ENCODE peak calls at places on chromosomes 4 and X, in nine cellular contexts. L is neural crest cell, U is tibial artery, Q is ovary, T is coronary artery, S is MM.1S, I is bronchial epithelial cell, R is foreskin keratinocyte, E is astrocyte of the cerebellum. M is an unnamed sample.

GRCh38 chr4:2069986-2070385 is 10.9 kb downstream of the NAT8L start:
- DNase-seq in L (no peak), U (peak), Q (peak), T (no peak), S (no peak), I (no peak), R (no peak), E (no peak), M (no peak)

GRCh38 chr4:150447356-150447755 is 134.6 kb upstream of the MAB21L2 start:
- DNase-seq in L (no peak), U (no peak), Q (no peak), T (no peak), S (no peak), I (no peak), R (no peak), E (no peak), M (no peak)

GRCh38 chr4:155094421-155094820 is 114.0 kb upstream of the NPY2R start:
- DNase-seq in L (no peak), U (no peak), Q (no peak), T (no peak), S (no peak), I (no peak), R (no peak), E (no peak), M (no peak)

GRCh38 chr4:83269256-83269655 is 15.3 kb downstream of the COQ2 start:
- DNase-seq in L (no peak), U (no peak), Q (no peak), T (no peak), S (no peak), I (no peak), R (no peak), E (no peak), M (no peak)

GRCh38 chrX:110318664-110318968 is 731 bp upstream of the AMMECR1 start:
- DNase-seq in L (no peak), U (no peak), Q (no peak), T (no peak), S (no peak), I (peak), R (peak), E (no peak), M (no peak)

GRCh38 chrX:40154853-40155616 is 57.3 kb upstream of the BCOR start:
- DNase-seq in L (peak), U (peak), Q (peak), T (no peak), S (peak), I (no peak), R (no peak), E (no peak), M (no peak)

GRCh38 chr4:110475881-110476818 is at the start of gene ENPEP:
- DNase-seq in L (no peak), U (no peak), Q (no peak), T (peak), S (no peak), I (no peak), R (no peak), E (no peak), M (no peak)

GRCh38 chr4:73608677-73609594 is 11.3 kb downstream of the RASSF6 start:
- DNase-seq in L (no peak), U (no peak), Q (no peak), T (no peak), S (no peak), I (peak), R (peak), E (no peak), M (no peak)

GRCh38 chr4:957581-958313 is 15.6 kb downstream of the DGKQ start:
- DNase-seq in L (no peak), U (peak), Q (no peak), T (no peak), S (no peak), I (no peak), R (no peak), E (no peak), M (no peak)

GRCh38 chrX:18707442-18708049 is at the start of gene PPEF1:
- DNase-seq in L (no peak), U (no peak), Q (no peak), T (no peak), S (no peak), I (no peak), R (no peak), E (peak), M (no peak)

GRCh38 chr4:39036172-39036571 is 4.0 kb upstream of the TMEM156 start:
- DNase-seq in L (no peak), U (no peak), Q (no peak), T (no peak), S (no peak), I (peak), R (peak), E (peak), M (no peak)

GRCh38 chr4:98794565-98795205 is 134.2 kb downstream of the EIF4E start:
- DNase-seq in L (no peak), U (no peak), Q (no peak), T (no peak), S (no peak), I (peak), R (peak), E (no peak), M (peak)

GRCh38 chrX:17564689-17565409 is 172.4 kb upstream of the SCML1 start:
- DNase-seq in L (no peak), U (peak), Q (no peak), T (no peak), S (no peak), I (no peak), R (no peak), E (no peak), M (no peak)

GRCh38 chr4:140127422-140127821 is 26.6 kb downstream of the MAML3 start:
- DNase-seq in L (no peak), U (no peak), Q (no peak), T (no peak), S (no peak), I (no peak), R (no peak), E (no peak), M (no peak)

GRCh38 chrX:154655346-154655745 is 2.0 kb upstream of the CTAG2 start:
- DNase-seq in L (no peak), U (no peak), Q (no peak), T (no peak), S (no peak), I (no peak), R (no peak), E (no peak), M (no peak)

GRCh38 chr4:31983246-31983645 is 1263.1 kb downstream of the PCDH7 start:
- DNase-seq in L (no peak), U (no peak), Q (no peak), T (no peak), S (no peak), I (peak), R (peak), E (no peak), M (no peak)

GRCh38 chrX:10983526-10983925 is 127.6 kb upstream of the HCCS start:
- DNase-seq in L (no peak), U (no peak), Q (no peak), T (no peak), S (no peak), I (no peak), R (no peak), E (no peak), M (no peak)

GRCh38 chrX:14697453-14697852 is 168.1 kb downstream of the GLRA2 start:
- DNase-seq in L (peak), U (no peak), Q (no peak), T (no peak), S (peak), I (peak), R (no peak), E (no peak), M (no peak)

GRCh38 chr4:159319027-159319426 is 216.1 kb downstream of the RAPGEF2 start:
- DNase-seq in L (no peak), U (no peak), Q (no peak), T (no peak), S (no peak), I (no peak), R (no peak), E (no peak), M (no peak)

GRCh38 chr4:78360466-78360865 is 191.1 kb upstream of the ANXA3 start:
- DNase-seq in L (no peak), U (no peak), Q (no peak), T (no peak), S (no peak), I (no peak), R (no peak), E (no peak), M (no peak)

GRCh38 chr4:139890810-139891209 is 225.2 kb downstream of the MGST2 start:
- DNase-seq in L (no peak), U (no peak), Q (no peak), T (no peak), S (no peak), I (peak), R (peak), E (no peak), M (no peak)

GRCh38 chr4:121827851-121828250 is 4.2 kb upstream of the CCNA2 start:
- DNase-seq in L (no peak), U (no peak), Q (no peak), T (no peak), S (no peak), I (peak), R (peak), E (no peak), M (no peak)

GRCh38 chr4:94960703-94961102 is 202.9 kb downstream of the BMPR1B start:
- DNase-seq in L (no peak), U (no peak), Q (no peak), T (no peak), S (no peak), I (no peak), R (no peak), E (no peak), M (no peak)
- TF ChIP-seq CTCF in L (no peak), U (no peak), Q (no peak), T (no peak), S (no peak), I (no peak), R (no peak), E (no peak), M (no peak)

DNA sequence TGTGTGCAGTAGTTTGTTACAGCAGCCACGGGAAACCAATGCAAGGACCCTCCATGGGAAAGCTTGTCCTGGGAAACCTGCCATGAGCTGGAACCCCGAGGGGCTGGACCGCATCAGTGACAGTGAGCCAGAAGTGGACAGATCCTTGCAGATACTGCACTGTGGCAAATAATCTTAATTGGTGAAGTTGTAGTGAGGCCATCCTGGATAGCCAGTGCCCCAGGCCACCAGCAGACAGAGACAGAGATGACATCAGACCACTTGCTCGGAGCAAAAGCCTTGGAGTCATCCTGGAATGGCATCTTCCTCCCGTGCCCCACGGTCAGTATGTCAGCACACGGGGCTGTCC is 35.2 kb upstream of the SORCS2 start:
- DNase-seq in L (no peak), U (peak), Q (no peak), T (no peak), S (no peak), I (no peak), R (no peak), E (no peak), M (no peak)
- TF ChIP-seq CTCF in L (no peak), U (no peak), Q (no peak), T (no peak), S (no peak), I (no peak), R (no peak), E (no peak), M (no peak)

DNA sequence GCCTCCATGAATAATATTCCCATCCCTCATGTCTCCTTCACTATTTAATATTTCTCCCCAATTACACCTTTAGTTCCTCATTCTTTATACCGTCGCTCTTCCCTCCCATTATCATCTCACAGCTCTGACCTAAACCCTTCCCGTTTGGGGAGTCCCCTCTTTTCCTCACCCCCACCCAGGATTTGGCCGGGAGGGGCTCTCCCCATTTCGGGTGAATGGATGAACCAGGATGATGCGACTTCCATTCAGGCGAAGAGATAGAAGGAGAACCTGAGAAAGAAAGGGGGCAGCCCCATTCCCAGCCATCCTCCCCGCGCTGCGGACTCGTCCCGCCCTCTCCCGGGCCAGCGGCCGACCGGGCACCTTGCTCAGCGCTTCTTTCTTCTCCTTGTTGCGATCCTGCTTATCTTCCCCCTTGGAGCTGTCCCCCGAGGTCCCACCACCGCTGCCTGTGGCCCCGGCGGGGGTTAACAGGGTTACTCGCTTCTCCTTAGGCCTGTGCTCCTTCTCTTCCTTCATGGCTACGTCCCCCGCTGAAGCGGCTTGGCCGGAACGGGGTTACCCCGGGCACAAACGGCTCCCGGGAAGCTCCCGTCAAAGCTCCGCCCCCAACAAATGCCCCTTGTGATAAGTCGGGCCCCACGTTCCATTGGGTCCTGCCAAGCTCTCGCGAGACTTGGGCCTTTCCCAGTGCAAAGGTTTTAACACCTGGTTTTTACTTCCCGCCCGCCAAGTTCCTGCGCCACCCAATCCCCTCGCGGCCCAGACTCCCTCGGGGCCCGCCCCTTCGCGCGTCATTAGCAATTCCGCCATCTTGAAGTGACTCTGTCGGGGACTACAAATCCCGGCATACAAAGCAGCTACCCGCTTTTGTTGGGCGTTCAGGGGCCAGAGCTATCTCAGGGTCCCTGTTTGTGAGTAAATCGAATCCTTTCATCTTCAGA is at the start of gene UPF3B:
- DNase-seq in L (peak), U (peak), Q (peak), T (peak), S (peak), I (peak), R (peak), E (peak), M (peak)
- TF ChIP-seq CTCF in L (no peak), U (no peak), Q (no peak), T (no peak), S (no peak), I (no peak), R (no peak), E (no peak), M (no peak)

GRCh38 chrX:50905334-50905733 is 5.2 kb upstream of the BMP15 start:
- DNase-seq in L (no peak), U (no peak), Q (no peak), T (no peak), S (no peak), I (no peak), R (no peak), E (no peak), M (no peak)
- TF ChIP-seq CTCF in L (peak), U (no peak), Q (no peak), T (no peak), S (peak), I (peak), R (peak), E (peak), M (peak)

GRCh38 chr4:94126669-94127068 is 81.0 kb upstream of the SMARCAD1 start:
- DNase-seq in L (no peak), U (no peak), Q (no peak), T (no peak), S (peak), I (peak), R (no peak), E (peak), M (no peak)
- TF ChIP-seq CTCF in L (peak), U (no peak), Q (no peak), T (no peak), S (peak), I (no peak), R (peak), E (peak), M (peak)

DNA sequence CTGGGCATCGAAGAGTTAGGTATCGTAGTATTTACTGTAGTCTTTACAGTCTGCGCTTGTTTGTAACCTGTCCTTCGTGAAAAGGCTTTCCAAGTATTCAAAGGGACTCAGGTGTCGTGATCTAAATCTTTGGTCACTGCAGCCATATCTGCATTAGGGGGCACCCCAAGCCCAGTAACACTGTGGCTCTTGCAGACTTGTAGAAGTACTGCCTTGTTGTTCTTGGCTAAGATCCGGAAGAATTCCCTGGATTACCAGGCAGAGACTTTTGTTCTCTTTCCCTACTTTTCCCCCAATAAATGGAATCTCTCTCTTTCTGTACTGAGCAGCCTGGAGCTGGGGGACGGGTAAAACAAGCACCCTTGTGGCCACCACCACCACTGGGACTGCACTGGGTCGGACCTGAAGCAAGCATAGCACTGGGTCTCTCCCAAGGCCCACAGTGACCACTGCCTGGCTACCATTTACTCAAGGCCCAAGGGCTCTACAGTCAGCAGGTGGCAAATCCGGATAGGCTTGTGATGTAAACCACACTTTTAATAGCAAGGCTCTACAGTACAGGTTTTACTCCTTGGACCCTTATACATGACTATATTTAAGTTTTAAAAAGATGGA is 12.0 kb downstream of the CXorf58 start:
- DNase-seq in L (no peak), U (no peak), Q (no peak), T (no peak), S (no peak), I (no peak), R (no peak), E (no peak), M (no peak)
- TF ChIP-seq CTCF in L (no peak), U (no peak), Q (no peak), T (no peak), S (no peak), I (no peak), R (peak), E (no peak), M (no peak)

GRCh38 chrX:78619829-78620228 is 39.3 kb downstream of the RTL3 start:
- DNase-seq in L (no peak), U (no peak), Q (no peak), T (no peak), S (no peak), I (peak), R (no peak), E (no peak), M (no peak)

GRCh38 chrX:78618987-78619386 is 40.1 kb downstream of the RTL3 start:
- DNase-seq in L (no peak), U (no peak), Q (no peak), T (no peak), S (no peak), I (no peak), R (no peak), E (no peak), M (no peak)

DNA sequence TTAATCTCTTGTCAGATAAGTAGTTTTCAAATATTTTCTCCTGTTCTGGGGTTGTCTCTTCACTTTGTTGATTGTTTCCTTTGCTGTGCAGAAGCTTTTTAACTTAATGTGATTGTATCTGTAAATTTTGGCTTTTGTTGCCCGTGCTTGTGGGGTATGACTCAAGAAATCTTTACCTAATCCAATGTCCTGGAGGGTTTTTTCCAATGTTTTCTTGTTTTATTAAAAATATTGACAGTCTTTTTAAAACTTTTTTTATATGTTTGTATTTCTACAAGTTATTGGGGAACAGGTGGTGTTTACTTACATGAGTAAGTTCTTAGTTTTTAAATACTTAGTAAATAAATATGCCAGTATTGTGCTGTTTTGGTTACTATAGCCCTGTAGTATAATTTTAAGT is 44.9 kb downstream of the RTL3 start:
- DNase-seq in L (no peak), U (no peak), Q (no peak), T (no peak), S (no peak), I (no peak), R (no peak), E (no peak), M (no peak)
- TF ChIP-seq CTCF in L (no peak), U (no peak), Q (no peak), T (no peak), S (no peak), I (no peak), R (no peak), E (no peak), M (no peak)

DNA sequence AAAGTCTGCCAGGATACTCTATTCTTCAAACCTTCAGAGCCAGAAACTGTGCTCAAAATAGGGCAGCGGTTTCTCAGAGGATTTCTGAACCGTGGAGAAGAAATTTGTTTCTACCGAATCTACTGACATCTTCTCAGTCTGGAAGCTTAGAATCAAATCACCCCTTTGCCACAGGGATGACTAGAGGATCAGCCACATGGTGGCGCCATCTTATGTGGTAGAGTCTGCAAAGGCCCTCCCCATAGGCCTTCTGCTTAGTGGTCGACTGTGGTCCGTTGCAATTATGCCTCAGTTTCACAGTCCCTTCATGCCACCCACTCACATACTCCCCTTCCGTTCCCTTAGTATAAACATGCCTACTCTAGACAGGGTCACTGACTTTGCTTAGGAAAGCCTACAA is 680.7 kb upstream of the SPANXN1 start:
- DNase-seq in L (no peak), U (no peak), Q (no peak), T (no peak), S (peak), I (no peak), R (no peak), E (no peak), M (no peak)
- TF ChIP-seq CTCF in L (no peak), U (no peak), Q (no peak), T (no peak), S (peak), I (no peak), R (no peak), E (no peak), M (no peak)

M was measured in kidney epithelial cell.